ENCODE peak calls at places on chromosome 13, in six cellular contexts. W is HuH-7, N is AG09319, U is mesendoderm, A is GM03348, S is HCEC 1CT. I is an unnamed sample.

GRCh38 chr13:88627071-88627470 is 955.9 kb downstream of the SLITRK5 start:
- DNase-seq in N (no peak), U (no peak), S (peak), A (no peak), W (no peak), I (no peak)

GRCh38 chr13:111045170-111045569 is 69.9 kb upstream of the ARHGEF7 start:
- DNase-seq in W (no peak), U (no peak), N (no peak), A (no peak), S (no peak), I (no peak)

GRCh38 chr13:52994051-52994450 is 34.6 kb upstream of the OLFM4 start:
- DNase-seq in S (no peak), N (no peak), A (no peak), U (no peak), W (no peak), I (no peak)

GRCh38 chr13:75792526-75793187 is 156.5 kb downstream of the LMO7 start:
- DNase-seq in N (no peak), S (peak), W (peak), A (no peak), U (peak), I (no peak)

GRCh38 chr13:32538234-32538620 is 368 bp downstream of the N4BP2L2 start:
- DNase-seq in A (no peak), U (no peak), N (peak), W (no peak), S (peak), I (peak)

GRCh38 chr13:98779695-98780094 is 27.2 kb upstream of the SLC15A1 start:
- DNase-seq in A (no peak), S (no peak), U (no peak), N (no peak), W (no peak), I (no peak)

GRCh38 chr13:99415851-99416331 is 85.4 kb upstream of the TM9SF2 start:
- DNase-seq in S (no peak), N (no peak), U (no peak), W (no peak), A (no peak), I (no peak)

GRCh38 chr13:57311009-57311586 is 144.1 kb downstream of the PRR20E start:
- DNase-seq in A (no peak), S (no peak), W (no peak), U (peak), N (no peak), I (no peak)

GRCh38 chr13:42539670-42540069 is 34.3 kb upstream of the TNFSF11 start:
- DNase-seq in N (no peak), U (peak), A (no peak), S (no peak), W (no peak), I (no peak)

GRCh38 chr13:27923794-27924528 is 4.2 kb downstream of the PDX1 start:
- DNase-seq in W (no peak), S (no peak), U (no peak), N (no peak), A (no peak), I (no peak)

GRCh38 chr13:74077847-74078246 is 56.4 kb downstream of the KLF12 start:
- DNase-seq in N (no peak), S (no peak), W (no peak), A (no peak), U (no peak), I (no peak)

GRCh38 chr13:35489050-35489449 is 12.6 kb upstream of the MAB21L1 start:
- DNase-seq in N (no peak), W (no peak), S (no peak), U (no peak), A (no peak), I (no peak)

GRCh38 chr13:42484396-42484795 is 89.6 kb upstream of the TNFSF11 start:
- DNase-seq in A (no peak), N (no peak), U (no peak), S (no peak), W (no peak), I (no peak)

GRCh38 chr13:113728571-113729054 is 30.4 kb upstream of the TMEM255B start:
- DNase-seq in U (no peak), S (no peak), N (no peak), A (no peak), W (no peak), I (no peak)

GRCh38 chr13:75153834-75154233 is 328.1 kb downstream of the TBC1D4 start:
- DNase-seq in W (no peak), S (no peak), U (no peak), A (peak), N (peak), I (no peak)

GRCh38 chr13:77056382-77056781 is 29.4 kb upstream of the FBXL3 start:
- DNase-seq in A (no peak), S (no peak), W (no peak), N (no peak), U (peak), I (no peak)

GRCh38 chr13:94947392-94947791 is 235.0 kb upstream of the SOX21 start:
- DNase-seq in A (no peak), U (no peak), W (no peak), S (no peak), N (no peak), I (no peak)

GRCh38 chr13:20782116-20782708 is 8.5 kb upstream of the EEF1AKMT1 start:
- DNase-seq in N (no peak), W (no peak), S (no peak), A (no peak), U (no peak), I (no peak)

I was measured in HS-27A.